ENCODE peak calls at places on chromosomes 3 and 15, in nine cellular contexts. P, Z, Q, N, O, A, B, V and E are unnamed samples.

GRCh38 chr3:52498134-52499054 is 3.3 kb downstream of the STAB1 start:
- DNase-seq in Q (no peak), P (no peak), B (no peak), V (peak), Z (no peak), N (peak), A (no peak), O (no peak), E (no peak)

GRCh38 chr15:63094495-63094931 is 27.1 kb upstream of the LACTB start:
- DNase-seq in O (no peak), N (no peak), A (no peak), Q (no peak), Z (no peak), P (no peak), B (peak), V (peak), E (no peak)

GRCh38 chr15:67533873-67534272 is 8.6 kb upstream of the MAP2K5 start:
- DNase-seq in O (no peak), N (no peak), A (no peak), V (no peak), Z (no peak), Q (no peak), B (no peak), P (no peak), E (no peak)

GRCh38 chr15:84874991-84875390 is 9.5 kb upstream of the SLC28A1 start:
- DNase-seq in N (no peak), P (no peak), B (no peak), O (no peak), Q (no peak), A (no peak), Z (no peak), V (no peak), E (no peak)

GRCh38 chr15:62850791-62851291 is 191.7 kb upstream of the TPM1 start:
- DNase-seq in O (peak), A (no peak), B (peak), N (no peak), Q (no peak), P (peak), Z (no peak), V (peak), E (no peak)

GRCh38 chr15:101615986-101616848 is 36.0 kb downstream of the TM2D3 start:
- DNase-seq in N (peak), V (peak), B (peak), Z (peak), O (peak), P (peak), A (no peak), Q (no peak), E (no peak)

GRCh38 chr3:49638445-49638844 is 35.7 kb upstream of the APEH start:
- DNase-seq in P (peak), Q (no peak), Z (no peak), B (peak), O (no peak), N (no peak), V (peak), A (peak), E (no peak)

GRCh38 chr3:183233986-183234385 is 19.1 kb upstream of the B3GNT5 start:
- DNase-seq in Z (no peak), A (no peak), B (no peak), P (no peak), V (no peak), Q (no peak), O (no peak), N (no peak), E (no peak)

GRCh38 chr3:78570482-78570881 is 1197.3 kb downstream of the ROBO1 start:
- DNase-seq in O (no peak), P (no peak), Q (no peak), V (no peak), Z (no peak), N (no peak), A (no peak), B (no peak), E (no peak)

GRCh38 chr3:157103280-157103679 is 56.7 kb downstream of the CCNL1 start:
- DNase-seq in Q (no peak), Z (no peak), V (no peak), A (no peak), P (no peak), O (no peak), N (no peak), B (no peak), E (peak)